ENCODE peak calls at places on chromosome 19, in nine cellular contexts. S is stimulated activated CD4-positive, alpha-beta T cell treated with anti-CD3 and anti-CD28 coated beads, Interleukin-1b, Interleukin-23, amount 100 ng/mL, for 1 hour; G is Calu3; W is retina; E is esophagus squamous epithelium; B is NCI-H1092 treated with DMSO at 0.1 percent for 48 hours; A is M059J; H is GM04503; F is iris pigment epithelial cell. L is an unnamed sample.

GRCh38 chr19:45311640-45312039 is 11.0 kb downstream of the CKM start:
- DNase-seq in A (no peak), E (no peak), S (no peak), W (no peak), B (no peak), F (no peak), H (no peak), G (no peak), L (no peak)

GRCh38 chr19:19385900-19386339 is 19.6 kb upstream of the GATAD2A start:
- DNase-seq in H (no peak), F (no peak), A (no peak), S (peak), B (no peak), E (no peak), G (no peak), W (peak), L (no peak)

GRCh38 chr19:48461651-48461981 is 6.2 kb downstream of the KCNJ14 start:
- DNase-seq in A (no peak), W (no peak), G (no peak), S (no peak), B (no peak), F (no peak), H (no peak), E (no peak), L (no peak)

GRCh38 chr19:12665281-12665573 is 1.3 kb downstream of the MAN2B1 start:
- DNase-seq in G (no peak), A (no peak), F (no peak), S (no peak), H (no peak), B (no peak), E (peak), W (no peak), L (no peak)

GRCh38 chr19:13297023-13297422 is 146.8 kb downstream of the IER2 start:
- DNase-seq in A (no peak), W (no peak), B (no peak), S (no peak), H (no peak), E (no peak), G (no peak), F (peak), L (no peak)

GRCh38 chr19:29283366-29283765 is 70.4 kb upstream of the UQCRFS1 start:
- DNase-seq in G (no peak), S (no peak), B (no peak), E (no peak), A (no peak), W (no peak), F (no peak), H (no peak), L (no peak)

GRCh38 chr19:54201172-54201701 is 579 bp downstream of the RPS9 start:
- DNase-seq in S (no peak), A (no peak), W (no peak), G (no peak), E (no peak), F (no peak), B (no peak), H (no peak), L (no peak)

GRCh38 chr19:51064534-51065220 is at the start of gene KLK13:
- DNase-seq in H (no peak), A (no peak), F (no peak), S (no peak), G (peak), E (no peak), W (peak), B (no peak), L (no peak)

GRCh38 chr19:10960314-10961072 is at the start of gene SMARCA4:
- DNase-seq in W (peak), G (peak), E (peak), F (peak), B (peak), H (peak), S (peak), A (peak), L (peak)

L was measured in astrocyte of the hippocampus.